ENCODE peak calls at places on chromosomes 6 and 20, in eight cellular contexts. One of them, this sample, is unnamed.

GRCh38 chr6:39357998-39358686 is 35.6 kb upstream of the KCNK16 start:
- DNase-seq in HCT116: no peak
- DNase-seq in stimulated activated CD4-positive, alpha-beta T cell treated with anti-CD3 and anti-CD28 coated beads, Interleukin-4, amount 100 ng/mL, for 48 hours: no peak
- DNase-seq in Daoy: peak
- DNase-seq in neural crest cell: no peak
- DNase-seq in upper lobe of right lung: no peak
- DNase-seq in K562: no peak
- DNase-seq in left colon: no peak
- DNase-seq in this sample: no peak

GRCh38 chr20:43095034-43095433 is 94.7 kb downstream of the PTPRT start:
- DNase-seq in HCT116: no peak
- DNase-seq in stimulated activated CD4-positive, alpha-beta T cell treated with anti-CD3 and anti-CD28 coated beads, Interleukin-4, amount 100 ng/mL, for 48 hours: no peak
- DNase-seq in Daoy: no peak
- DNase-seq in neural crest cell: no peak
- DNase-seq in upper lobe of right lung: no peak
- DNase-seq in K562: no peak
- DNase-seq in left colon: no peak
- DNase-seq in this sample: no peak

GRCh38 chr6:156102129-156102528 is 646.5 kb upstream of the NOX3 start:
- DNase-seq in HCT116: peak
- DNase-seq in stimulated activated CD4-positive, alpha-beta T cell treated with anti-CD3 and anti-CD28 coated beads, Interleukin-4, amount 100 ng/mL, for 48 hours: no peak
- DNase-seq in Daoy: no peak
- DNase-seq in neural crest cell: no peak
- DNase-seq in upper lobe of right lung: no peak
- DNase-seq in K562: no peak
- DNase-seq in left colon: no peak
- DNase-seq in this sample: peak

GRCh38 chr6:89385156-89385667 is 26.9 kb downstream of the RRAGD start:
- DNase-seq in HCT116: no peak
- DNase-seq in stimulated activated CD4-positive, alpha-beta T cell treated with anti-CD3 and anti-CD28 coated beads, Interleukin-4, amount 100 ng/mL, for 48 hours: no peak
- DNase-seq in Daoy: peak
- DNase-seq in neural crest cell: no peak
- DNase-seq in upper lobe of right lung: no peak
- DNase-seq in K562: no peak
- DNase-seq in left colon: no peak
- DNase-seq in this sample: no peak

GRCh38 chr6:169035381-169036280 is 218.0 kb downstream of the THBS2 start:
- DNase-seq in HCT116: no peak
- DNase-seq in stimulated activated CD4-positive, alpha-beta T cell treated with anti-CD3 and anti-CD28 coated beads, Interleukin-4, amount 100 ng/mL, for 48 hours: no peak
- DNase-seq in Daoy: no peak
- DNase-seq in neural crest cell: no peak
- DNase-seq in upper lobe of right lung: peak
- DNase-seq in K562: no peak
- DNase-seq in left colon: no peak
- DNase-seq in this sample: no peak

GRCh38 chr6:84910881-84911607 is 146.6 kb upstream of the TBX18 start:
- DNase-seq in HCT116: no peak
- DNase-seq in stimulated activated CD4-positive, alpha-beta T cell treated with anti-CD3 and anti-CD28 coated beads, Interleukin-4, amount 100 ng/mL, for 48 hours: no peak
- DNase-seq in Daoy: no peak
- DNase-seq in neural crest cell: no peak
- DNase-seq in upper lobe of right lung: no peak
- DNase-seq in K562: no peak
- DNase-seq in left colon: no peak
- DNase-seq in this sample: no peak

GRCh38 chr6:54493138-54493537 is 184.9 kb downstream of the TINAG start:
- DNase-seq in HCT116: peak
- DNase-seq in stimulated activated CD4-positive, alpha-beta T cell treated with anti-CD3 and anti-CD28 coated beads, Interleukin-4, amount 100 ng/mL, for 48 hours: no peak
- DNase-seq in Daoy: no peak
- DNase-seq in neural crest cell: no peak
- DNase-seq in upper lobe of right lung: no peak
- DNase-seq in K562: no peak
- DNase-seq in left colon: no peak
- DNase-seq in this sample: no peak

GRCh38 chr6:35496036-35496850 is 636 bp downstream of the TEAD3 start:
- DNase-seq in HCT116: no peak
- DNase-seq in stimulated activated CD4-positive, alpha-beta T cell treated with anti-CD3 and anti-CD28 coated beads, Interleukin-4, amount 100 ng/mL, for 48 hours: no peak
- DNase-seq in Daoy: peak
- DNase-seq in neural crest cell: peak
- DNase-seq in upper lobe of right lung: peak
- DNase-seq in K562: peak
- DNase-seq in left colon: peak
- DNase-seq in this sample: peak

GRCh38 chr6:147060636-147061035 is 143.6 kb upstream of the STXBP5 start:
- DNase-seq in HCT116: no peak
- DNase-seq in stimulated activated CD4-positive, alpha-beta T cell treated with anti-CD3 and anti-CD28 coated beads, Interleukin-4, amount 100 ng/mL, for 48 hours: no peak
- DNase-seq in Daoy: no peak
- DNase-seq in neural crest cell: no peak
- DNase-seq in upper lobe of right lung: no peak
- DNase-seq in K562: no peak
- DNase-seq in left colon: no peak
- DNase-seq in this sample: no peak

GRCh38 chr6:108526739-108527174 is 34.0 kb upstream of the FOXO3 start:
- DNase-seq in HCT116: no peak
- DNase-seq in stimulated activated CD4-positive, alpha-beta T cell treated with anti-CD3 and anti-CD28 coated beads, Interleukin-4, amount 100 ng/mL, for 48 hours: no peak
- DNase-seq in Daoy: peak
- DNase-seq in neural crest cell: no peak
- DNase-seq in upper lobe of right lung: no peak
- DNase-seq in K562: peak
- DNase-seq in left colon: no peak
- DNase-seq in this sample: peak

GRCh38 chr20:59939052-59939878 is 840 bp downstream of the PPP1R3D start:
- DNase-seq in HCT116: no peak
- DNase-seq in stimulated activated CD4-positive, alpha-beta T cell treated with anti-CD3 and anti-CD28 coated beads, Interleukin-4, amount 100 ng/mL, for 48 hours: no peak
- DNase-seq in Daoy: peak
- DNase-seq in neural crest cell: no peak
- DNase-seq in upper lobe of right lung: peak
- DNase-seq in K562: peak
- DNase-seq in left colon: peak
- DNase-seq in this sample: no peak

GRCh38 chr6:1834641-1835516 is 225.2 kb downstream of the FOXC1 start:
- DNase-seq in HCT116: no peak
- DNase-seq in stimulated activated CD4-positive, alpha-beta T cell treated with anti-CD3 and anti-CD28 coated beads, Interleukin-4, amount 100 ng/mL, for 48 hours: no peak
- DNase-seq in Daoy: no peak
- DNase-seq in neural crest cell: no peak
- DNase-seq in upper lobe of right lung: no peak
- DNase-seq in K562: no peak
- DNase-seq in left colon: no peak
- DNase-seq in this sample: no peak

GRCh38 chr20:25539742-25540201 is 45.6 kb downstream of the NINL start:
- DNase-seq in HCT116: no peak
- DNase-seq in stimulated activated CD4-positive, alpha-beta T cell treated with anti-CD3 and anti-CD28 coated beads, Interleukin-4, amount 100 ng/mL, for 48 hours: no peak
- DNase-seq in Daoy: no peak
- DNase-seq in neural crest cell: no peak
- DNase-seq in upper lobe of right lung: no peak
- DNase-seq in K562: no peak
- DNase-seq in left colon: no peak
- DNase-seq in this sample: no peak

GRCh38 chr6:119201486-119201885 is 123.0 kb upstream of the FAM184A start:
- DNase-seq in HCT116: no peak
- DNase-seq in stimulated activated CD4-positive, alpha-beta T cell treated with anti-CD3 and anti-CD28 coated beads, Interleukin-4, amount 100 ng/mL, for 48 hours: no peak
- DNase-seq in Daoy: no peak
- DNase-seq in neural crest cell: no peak
- DNase-seq in upper lobe of right lung: no peak
- DNase-seq in K562: no peak
- DNase-seq in left colon: no peak
- DNase-seq in this sample: no peak

GRCh38 chr6:10084276-10084993 is 330.4 kb downstream of the TFAP2A start:
- DNase-seq in HCT116: no peak
- DNase-seq in stimulated activated CD4-positive, alpha-beta T cell treated with anti-CD3 and anti-CD28 coated beads, Interleukin-4, amount 100 ng/mL, for 48 hours: no peak
- DNase-seq in Daoy: peak
- DNase-seq in neural crest cell: no peak
- DNase-seq in upper lobe of right lung: no peak
- DNase-seq in K562: no peak
- DNase-seq in left colon: no peak
- DNase-seq in this sample: no peak

GRCh38 chr20:47230811-47231256 is 125.7 kb downstream of the ZMYND8 start:
- DNase-seq in HCT116: no peak
- DNase-seq in stimulated activated CD4-positive, alpha-beta T cell treated with anti-CD3 and anti-CD28 coated beads, Interleukin-4, amount 100 ng/mL, for 48 hours: no peak
- DNase-seq in Daoy: no peak
- DNase-seq in neural crest cell: no peak
- DNase-seq in upper lobe of right lung: no peak
- DNase-seq in K562: no peak
- DNase-seq in left colon: no peak
- DNase-seq in this sample: no peak

GRCh38 chr20:31569163-31570020 is 35.7 kb upstream of the ID1 start:
- DNase-seq in HCT116: no peak
- DNase-seq in stimulated activated CD4-positive, alpha-beta T cell treated with anti-CD3 and anti-CD28 coated beads, Interleukin-4, amount 100 ng/mL, for 48 hours: peak
- DNase-seq in Daoy: peak
- DNase-seq in neural crest cell: peak
- DNase-seq in upper lobe of right lung: peak
- DNase-seq in K562: peak
- DNase-seq in left colon: peak
- DNase-seq in this sample: peak

GRCh38 chr6:92806254-92806653 is 613.1 kb downstream of the EPHA7 start:
- DNase-seq in HCT116: no peak
- DNase-seq in stimulated activated CD4-positive, alpha-beta T cell treated with anti-CD3 and anti-CD28 coated beads, Interleukin-4, amount 100 ng/mL, for 48 hours: no peak
- DNase-seq in Daoy: no peak
- DNase-seq in neural crest cell: no peak
- DNase-seq in upper lobe of right lung: no peak
- DNase-seq in K562: no peak
- DNase-seq in left colon: no peak
- DNase-seq in this sample: no peak

GRCh38 chr6:36285187-36285612 is 15.3 kb downstream of the PNPLA1 start:
- DNase-seq in HCT116: no peak
- DNase-seq in stimulated activated CD4-positive, alpha-beta T cell treated with anti-CD3 and anti-CD28 coated beads, Interleukin-4, amount 100 ng/mL, for 48 hours: no peak
- DNase-seq in Daoy: no peak
- DNase-seq in neural crest cell: peak
- DNase-seq in upper lobe of right lung: no peak
- DNase-seq in K562: peak
- DNase-seq in left colon: no peak
- DNase-seq in this sample: no peak

This sample was measured in HEK293T.